ENCODE peak calls at places on chromosome 13, in eight cellular contexts. V is non-pigmented ciliary epithelial cell; Y is nephron progenitor cell; D is AG04450; R is stimulated activated CD8-positive, alpha-beta memory T cell treated with anti-CD3 and anti-CD28 coated beads, Interleukin-12 subunit alpha, Interleukin-12 subunit beta, amount 100 ng/mL, for 1 hour; B is GOT3; I is activated gamma-delta T cell treated with anti-CD3 and anti-CD28 coated beads, Interleukin-2, amount 50 U/mL, for 16 hours; W is left cardiac atrium. T is an unnamed sample.
A peak's percentile ranks its signal among the peaks of the same experiment; 100 is the strongest.

GRCh38 chr13:95226476-95226875 is 74.8 kb downstream of the ABCC4 start:
- DNase-seq in V (no peak), Y (no peak), D (no peak), R (no peak), B (no peak), I (no peak), W (no peak), T (no peak)

GRCh38 chr13:22082030-22082429 is 411.2 kb downstream of the FGF9 start:
- DNase-seq in V (no peak), Y (no peak), D (no peak), R (no peak), B (no peak), I (no peak), W (no peak), T (no peak)

GRCh38 chr13:23987331-23987730 is 90.0 kb upstream of the C1QTNF9B start:
- DNase-seq in V (peak; percentile 49), Y (no peak), D (peak; percentile 39), R (no peak), B (no peak), I (no peak), W (no peak), T (no peak)

GRCh38 chr13:20553309-20553708 is 13.6 kb upstream of the IFT88 start:
- DNase-seq in V (no peak), Y (no peak), D (no peak), R (no peak), B (no peak), I (no peak), W (no peak), T (no peak)

GRCh38 chr13:99496322-99497142 is 4.7 kb upstream of the TM9SF2 start:
- DNase-seq in V (no peak), Y (no peak), D (no peak), R (peak; percentile 49), B (peak; percentile 57), I (peak; percentile 28), W (peak; percentile 56), T (peak; percentile 84)

GRCh38 chr13:75785130-75785529 is 149.0 kb downstream of the LMO7 start:
- DNase-seq in V (no peak), Y (no peak), D (no peak), R (no peak), B (no peak), I (no peak), W (no peak), T (no peak)

GRCh38 chr13:23570099-23570926 is at the start of gene TNFRSF19:
- DNase-seq in V (peak; percentile 59), Y (peak; percentile 68), D (peak; percentile 67), R (no peak), B (no peak), I (no peak), W (peak; percentile 71), T (no peak)

GRCh38 chr13:112071902-112072530 is 5.1 kb downstream of the SOX1 start:
- DNase-seq in V (no peak), Y (peak; percentile 30), D (no peak), R (no peak), B (no peak), I (no peak), W (no peak), T (no peak)

GRCh38 chr13:31627097-31627496 is 112.2 kb upstream of the RXFP2 start:
- DNase-seq in V (no peak), Y (no peak), D (no peak), R (no peak), B (no peak), I (no peak), W (no peak), T (no peak)

GRCh38 chr13:30033681-30034447 is 183.4 kb upstream of the UBL3 start:
- DNase-seq in V (peak; percentile 76), Y (no peak), D (peak; percentile 82), R (no peak), B (no peak), I (no peak), W (no peak), T (no peak)

GRCh38 chr13:74287672-74288169 is 153.5 kb upstream of the KLF12 start:
- DNase-seq in V (no peak), Y (peak; percentile 63), D (peak; percentile 30), R (peak; percentile 71), B (no peak), I (peak; percentile 63), W (peak; percentile 87), T (peak; percentile 89)

GRCh38 chr13:52809310-52809769 is 39.1 kb downstream of the PCDH8 start:
- DNase-seq in V (peak; percentile 30), Y (peak; percentile 81), D (no peak), R (no peak), B (no peak), I (no peak), W (peak; percentile 25), T (no peak)

GRCh38 chr13:107900775-107901174 is 314.6 kb downstream of the LIG4 start:
- DNase-seq in V (peak; percentile 55), Y (no peak), D (peak; percentile 26), R (no peak), B (no peak), I (no peak), W (no peak), T (no peak)

GRCh38 chr13:113657851-113658741 is at the start of gene ATP4B:
- DNase-seq in V (no peak), Y (no peak), D (no peak), R (no peak), B (no peak), I (no peak), W (no peak), T (peak; percentile 61)

GRCh38 chr13:114089341-114089740 is 43.1 kb downstream of the RASA3 start:
- DNase-seq in V (no peak), Y (no peak), D (no peak), R (no peak), B (no peak), I (no peak), W (peak; percentile 11), T (no peak)

GRCh38 chr13:48266967-48267639 is 34.1 kb downstream of the ITM2B start:
- DNase-seq in V (no peak), Y (no peak), D (no peak), R (no peak), B (no peak), I (no peak), W (no peak), T (no peak)

GRCh38 chr13:111632906-111633305 is 312.5 kb downstream of the TEX29 start:
- DNase-seq in V (no peak), Y (peak; percentile 20), D (no peak), R (no peak), B (no peak), I (no peak), W (no peak), T (no peak)

GRCh38 chr13:44934724-44935123 is 54.5 kb downstream of the NUFIP1 start:
- DNase-seq in V (no peak), Y (no peak), D (no peak), R (no peak), B (no peak), I (no peak), W (no peak), T (no peak)

T was measured in spleen.